ENCODE peak calls at places on chromosomes 11 and 22, in five cellular contexts. One of them, this sample, is unnamed.

GRCh38 chr22:25900880-25901279 is 158.9 kb downstream of the MYO18B start:
- DNase-seq in sigmoid colon: no peak
- DNase-seq in transverse colon: no peak
- DNase-seq in psoas muscle: peak
- DNase-seq in CD14-positive monocyte: no peak
- DNase-seq in this sample: no peak

GRCh38 chr11:115607621-115608191 is 103.5 kb upstream of the CADM1 start:
- DNase-seq in sigmoid colon: no peak
- DNase-seq in transverse colon: no peak
- DNase-seq in psoas muscle: peak
- DNase-seq in CD14-positive monocyte: no peak
- DNase-seq in this sample: no peak

GRCh38 chr11:74319139-74319538 is 7.7 kb upstream of the P4HA3 start:
- DNase-seq in sigmoid colon: no peak
- DNase-seq in transverse colon: no peak
- DNase-seq in psoas muscle: no peak
- DNase-seq in CD14-positive monocyte: no peak
- DNase-seq in this sample: no peak

GRCh38 chr11:103420593-103420992 is 311.4 kb downstream of the DYNC2H1 start:
- DNase-seq in sigmoid colon: no peak
- DNase-seq in transverse colon: no peak
- DNase-seq in psoas muscle: no peak
- DNase-seq in CD14-positive monocyte: no peak
- DNase-seq in this sample: no peak

GRCh38 chr11:3989251-3989650 is 105.3 kb upstream of the RRM1 start:
- DNase-seq in sigmoid colon: peak
- DNase-seq in transverse colon: no peak
- DNase-seq in psoas muscle: no peak
- DNase-seq in CD14-positive monocyte: no peak
- DNase-seq in this sample: no peak

GRCh38 chr22:24768537-24769374 is 5.8 kb downstream of the PIWIL3 start:
- DNase-seq in sigmoid colon: peak
- DNase-seq in transverse colon: peak
- DNase-seq in psoas muscle: no peak
- DNase-seq in CD14-positive monocyte: no peak
- DNase-seq in this sample: no peak

GRCh38 chr11:18321622-18321990 is 334 bp downstream of the HPS5 start:
- DNase-seq in sigmoid colon: no peak
- DNase-seq in transverse colon: no peak
- DNase-seq in psoas muscle: no peak
- DNase-seq in CD14-positive monocyte: no peak
- DNase-seq in this sample: no peak

GRCh38 chr22:32352681-32353080 is 5.0 kb upstream of the RFPL3 start:
- DNase-seq in sigmoid colon: no peak
- DNase-seq in transverse colon: no peak
- DNase-seq in psoas muscle: no peak
- DNase-seq in CD14-positive monocyte: no peak
- DNase-seq in this sample: no peak

GRCh38 chr11:45459501-45459900 is 173.4 kb upstream of the SYT13 start:
- DNase-seq in sigmoid colon: no peak
- DNase-seq in transverse colon: no peak
- DNase-seq in psoas muscle: no peak
- DNase-seq in CD14-positive monocyte: no peak
- DNase-seq in this sample: no peak

GRCh38 chr11:111521132-111521531 is 6.6 kb downstream of the HOATZ start:
- DNase-seq in sigmoid colon: no peak
- DNase-seq in transverse colon: no peak
- DNase-seq in psoas muscle: no peak
- DNase-seq in CD14-positive monocyte: no peak
- DNase-seq in this sample: no peak

GRCh38 chr11:112859787-112860186 is 101.4 kb upstream of the NCAM1 start:
- DNase-seq in sigmoid colon: no peak
- DNase-seq in transverse colon: no peak
- DNase-seq in psoas muscle: no peak
- DNase-seq in CD14-positive monocyte: no peak
- DNase-seq in this sample: no peak

GRCh38 chr11:126862664-126863247 is 137.8 kb downstream of the KIRREL3 start:
- DNase-seq in sigmoid colon: no peak
- DNase-seq in transverse colon: no peak
- DNase-seq in psoas muscle: no peak
- DNase-seq in CD14-positive monocyte: no peak
- DNase-seq in this sample: no peak

GRCh38 chr22:41681616-41682015 is 7.1 kb downstream of the SNU13 start:
- DNase-seq in sigmoid colon: peak
- DNase-seq in transverse colon: no peak
- DNase-seq in psoas muscle: no peak
- DNase-seq in CD14-positive monocyte: no peak
- DNase-seq in this sample: no peak

GRCh38 chr22:42626951-42627625 is 12.4 kb upstream of the POLDIP3 start:
- DNase-seq in sigmoid colon: no peak
- DNase-seq in transverse colon: no peak
- DNase-seq in psoas muscle: no peak
- DNase-seq in CD14-positive monocyte: no peak
- DNase-seq in this sample: no peak

GRCh38 chr22:50186789-50187523 is 1.2 kb downstream of the TRABD start:
- DNase-seq in sigmoid colon: no peak
- DNase-seq in transverse colon: peak
- DNase-seq in psoas muscle: peak
- DNase-seq in CD14-positive monocyte: no peak
- DNase-seq in this sample: no peak

GRCh38 chr11:80562726-80563125 is 1121.9 kb upstream of the TENM4 start:
- DNase-seq in sigmoid colon: no peak
- DNase-seq in transverse colon: no peak
- DNase-seq in psoas muscle: no peak
- DNase-seq in CD14-positive monocyte: no peak
- DNase-seq in this sample: no peak

GRCh38 chr11:6925636-6926207 is 504 bp upstream of the ZNF215 start:
- DNase-seq in sigmoid colon: no peak
- DNase-seq in transverse colon: no peak
- DNase-seq in psoas muscle: no peak
- DNase-seq in CD14-positive monocyte: no peak
- DNase-seq in this sample: no peak

GRCh38 chr11:45154276-45154675 is 7.8 kb downstream of the PRDM11 start:
- DNase-seq in sigmoid colon: peak
- DNase-seq in transverse colon: no peak
- DNase-seq in psoas muscle: no peak
- DNase-seq in CD14-positive monocyte: no peak
- DNase-seq in this sample: no peak

GRCh38 chr11:16862733-16863132 is 124.3 kb downstream of the C11orf58 start:
- DNase-seq in sigmoid colon: no peak
- DNase-seq in transverse colon: no peak
- DNase-seq in psoas muscle: no peak
- DNase-seq in CD14-positive monocyte: no peak
- DNase-seq in this sample: no peak

GRCh38 chr11:134944131-134944530 is 532.1 kb upstream of the B3GAT1 start:
- DNase-seq in sigmoid colon: no peak
- DNase-seq in transverse colon: no peak
- DNase-seq in psoas muscle: no peak
- DNase-seq in CD14-positive monocyte: no peak
- DNase-seq in this sample: no peak

GRCh38 chr11:6735306-6735705 is 36.5 kb downstream of the OR2AG2 start:
- DNase-seq in sigmoid colon: no peak
- DNase-seq in transverse colon: no peak
- DNase-seq in psoas muscle: no peak
- DNase-seq in CD14-positive monocyte: no peak
- DNase-seq in this sample: no peak

GRCh38 chr11:72091292-72091691 is 10.6 kb downstream of the LRRC51 start:
- DNase-seq in sigmoid colon: peak
- DNase-seq in transverse colon: peak
- DNase-seq in psoas muscle: peak
- DNase-seq in CD14-positive monocyte: peak
- DNase-seq in this sample: no peak

GRCh38 chr22:35966314-35967045 is 62.1 kb downstream of the RBFOX2 start:
- DNase-seq in sigmoid colon: no peak
- DNase-seq in transverse colon: no peak
- DNase-seq in psoas muscle: no peak
- DNase-seq in CD14-positive monocyte: no peak
- DNase-seq in this sample: no peak

GRCh38 chr11:115364892-115365291 is 139.3 kb downstream of the CADM1 start:
- DNase-seq in sigmoid colon: no peak
- DNase-seq in transverse colon: no peak
- DNase-seq in psoas muscle: no peak
- DNase-seq in CD14-positive monocyte: no peak
- DNase-seq in this sample: no peak

GRCh38 chr22:43239102-43239875 is 52.4 kb upstream of the TTLL12 start:
- DNase-seq in sigmoid colon: no peak
- DNase-seq in transverse colon: no peak
- DNase-seq in psoas muscle: no peak
- DNase-seq in CD14-positive monocyte: no peak
- DNase-seq in this sample: no peak

GRCh38 chr11:78408619-78409018 is 9.0 kb downstream of the GAB2 start:
- DNase-seq in sigmoid colon: no peak
- DNase-seq in transverse colon: no peak
- DNase-seq in psoas muscle: no peak
- DNase-seq in CD14-positive monocyte: no peak
- DNase-seq in this sample: no peak

GRCh38 chr11:102111787-102112653 is 1.8 kb downstream of the YAP1 start:
- DNase-seq in sigmoid colon: peak
- DNase-seq in transverse colon: peak
- DNase-seq in psoas muscle: peak
- DNase-seq in CD14-positive monocyte: no peak
- DNase-seq in this sample: no peak

GRCh38 chr11:32231909-32232493 is 141.1 kb downstream of the RCN1 start:
- DNase-seq in sigmoid colon: no peak
- DNase-seq in transverse colon: no peak
- DNase-seq in psoas muscle: no peak
- DNase-seq in CD14-positive monocyte: no peak
- DNase-seq in this sample: no peak

GRCh38 chr11:36945384-36945783 is 347.3 kb upstream of the RAG2 start:
- DNase-seq in sigmoid colon: no peak
- DNase-seq in transverse colon: no peak
- DNase-seq in psoas muscle: no peak
- DNase-seq in CD14-positive monocyte: no peak
- DNase-seq in this sample: no peak

GRCh38 chr11:123091541-123091940 is 29.6 kb upstream of the HSPA8 start:
- DNase-seq in sigmoid colon: no peak
- DNase-seq in transverse colon: no peak
- DNase-seq in psoas muscle: no peak
- DNase-seq in CD14-positive monocyte: no peak
- DNase-seq in this sample: no peak

DNA sequence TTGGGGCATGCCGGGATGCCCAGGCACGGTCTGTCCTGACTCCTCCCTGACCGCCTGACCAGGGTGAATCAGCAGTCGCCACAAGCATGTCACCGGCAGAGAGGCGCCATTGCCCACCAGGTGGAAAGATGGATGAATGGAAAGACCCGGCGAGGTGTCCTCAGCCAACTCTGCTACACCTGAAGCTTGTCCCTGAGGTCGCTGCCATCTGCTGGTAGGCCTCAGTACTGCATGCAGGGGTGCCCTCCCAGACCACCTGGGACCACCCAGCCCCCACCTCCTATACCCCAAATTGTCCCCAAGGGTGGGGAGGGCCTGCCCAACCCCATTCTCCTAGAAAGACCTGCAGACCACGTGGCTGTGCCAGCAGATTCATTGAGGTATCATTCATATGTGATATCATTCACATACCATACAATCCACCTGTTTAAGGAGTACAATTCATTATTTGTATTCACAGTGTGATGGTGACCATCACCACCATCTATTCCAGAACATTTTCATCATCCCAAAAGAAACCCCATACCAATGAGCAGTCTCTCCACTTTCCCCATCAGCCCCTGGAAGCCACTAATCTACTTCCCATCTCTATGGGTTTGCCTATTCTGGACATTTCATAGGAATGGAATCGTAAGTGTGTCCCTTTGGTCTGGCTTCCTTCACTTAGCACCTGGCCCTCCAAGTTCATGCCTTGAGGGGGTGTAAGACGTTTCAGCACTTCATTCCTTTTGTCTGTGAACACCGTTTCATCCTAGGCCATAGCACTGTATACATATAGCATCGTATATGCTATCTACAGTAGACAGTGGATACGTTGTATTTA is 17.5 kb downstream of the FGF3 start:
- DNase-seq in sigmoid colon: no peak
- DNase-seq in transverse colon: no peak
- DNase-seq in psoas muscle: no peak
- DNase-seq in CD14-positive monocyte: no peak
- DNase-seq in this sample: no peak
- TF ChIP-seq CTCF in sigmoid colon: peak
- TF ChIP-seq CTCF in transverse colon: peak
- TF ChIP-seq CTCF in psoas muscle: peak
- TF ChIP-seq CTCF in CD14-positive monocyte: peak
- TF ChIP-seq CTCF in this sample: peak

DNA sequence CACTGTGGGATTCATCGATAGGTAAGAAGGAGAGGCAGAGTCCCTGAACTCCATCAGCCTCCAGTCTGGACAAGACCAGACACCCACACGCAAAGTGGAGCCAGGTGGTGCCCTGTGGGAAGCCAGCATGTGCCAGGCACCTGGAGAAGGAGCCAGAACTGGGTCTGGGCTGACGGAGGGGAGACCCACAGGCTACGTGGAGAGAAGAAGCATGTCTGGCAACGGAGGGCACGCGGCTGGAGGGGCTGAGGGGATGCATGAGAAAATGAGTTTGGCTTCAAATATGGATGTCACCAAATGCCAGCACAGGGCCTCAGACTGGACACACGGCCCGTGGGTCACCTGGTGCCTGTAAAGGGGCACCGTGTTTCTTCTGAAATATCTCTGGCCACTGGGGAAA is 55.7 kb downstream of the LINC01488 start:
- DNase-seq in sigmoid colon: peak
- DNase-seq in transverse colon: no peak
- DNase-seq in psoas muscle: no peak
- DNase-seq in CD14-positive monocyte: no peak
- DNase-seq in this sample: peak
- TF ChIP-seq CTCF in sigmoid colon: no peak
- TF ChIP-seq CTCF in transverse colon: no peak
- TF ChIP-seq CTCF in psoas muscle: no peak
- TF ChIP-seq CTCF in CD14-positive monocyte: no peak
- TF ChIP-seq CTCF in this sample: no peak

GRCh38 chr11:27720277-27720830 is 20.1 kb upstream of the BDNF start:
- DNase-seq in sigmoid colon: no peak
- DNase-seq in transverse colon: peak
- DNase-seq in psoas muscle: no peak
- DNase-seq in CD14-positive monocyte: no peak
- DNase-seq in this sample: no peak
- TF ChIP-seq CTCF in sigmoid colon: no peak
- TF ChIP-seq CTCF in transverse colon: no peak
- TF ChIP-seq CTCF in psoas muscle: no peak
- TF ChIP-seq CTCF in CD14-positive monocyte: no peak
- TF ChIP-seq CTCF in this sample: peak

DNA sequence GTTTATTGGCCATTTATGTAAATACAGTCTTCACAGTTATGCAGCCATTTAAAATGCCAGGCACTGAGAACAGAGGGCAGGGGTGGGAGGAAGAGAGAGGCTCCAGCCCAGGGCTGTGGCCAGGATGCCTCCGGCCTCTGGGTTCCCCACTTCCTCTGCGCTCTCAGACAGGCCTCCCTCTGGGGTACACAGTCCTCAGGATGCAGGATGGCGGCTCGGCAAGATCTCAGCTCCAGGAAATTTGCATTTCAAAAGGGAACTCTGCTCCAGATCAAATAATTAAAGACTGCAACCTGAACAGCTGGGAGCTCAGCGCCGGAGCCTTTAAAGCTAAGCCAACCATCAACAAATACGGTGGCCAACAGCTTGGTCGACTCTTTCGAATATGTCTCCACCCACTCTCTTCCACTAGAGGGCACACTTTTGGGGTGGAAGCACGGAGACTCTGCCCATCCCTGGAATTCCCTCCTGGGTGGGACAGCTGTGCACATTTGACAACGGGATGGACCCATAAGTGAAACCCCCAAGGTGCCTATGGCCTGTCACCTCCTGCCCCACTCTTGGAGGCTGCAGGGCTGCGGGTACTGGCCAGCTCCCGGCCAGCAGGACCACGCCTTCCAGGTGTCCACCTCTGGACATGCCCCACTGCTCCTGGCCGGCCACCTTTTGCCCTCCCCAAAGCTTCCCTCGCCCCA is 1044.7 kb downstream of the BRD1 start:
- DNase-seq in sigmoid colon: peak
- DNase-seq in transverse colon: no peak
- DNase-seq in psoas muscle: no peak
- DNase-seq in CD14-positive monocyte: no peak
- DNase-seq in this sample: no peak
- TF ChIP-seq CTCF in sigmoid colon: no peak
- TF ChIP-seq CTCF in transverse colon: no peak
- TF ChIP-seq CTCF in psoas muscle: no peak
- TF ChIP-seq CTCF in CD14-positive monocyte: peak
- TF ChIP-seq CTCF in this sample: peak